ENCODE peak calls at places on chromosomes 3 and 15, in six cellular contexts. G is testis; Q is upper lobe of right lung; B is CD8-positive, alpha-beta T cell; U is BE2C; I is NT2/D1. M is an unnamed sample.

GRCh38 chr15:61169275-61169903 is 59.7 kb downstream of the RORA start:
- DNase-seq in U (no peak), Q (no peak), B (no peak), I (no peak), G (no peak), M (no peak)

GRCh38 chr3:126135056-126135397 is 45.4 kb downstream of the ALDH1L1 start:
- DNase-seq in Q (no peak), I (no peak), U (no peak), B (no peak), G (peak; percentile 7), M (peak; percentile 49)

GRCh38 chr3:61417352-61417751 is 144.0 kb upstream of the PTPRG start:
- DNase-seq in Q (no peak), I (no peak), G (no peak), U (no peak), B (no peak), M (no peak)

GRCh38 chr3:192802957-192803899 is 75.9 kb upstream of the FGF12 start:
- DNase-seq in Q (no peak), U (no peak), G (no peak), I (peak; percentile 36), B (no peak), M (no peak)

GRCh38 chr3:196048922-196049566 is 32.8 kb downstream of the TFRC start:
- DNase-seq in G (no peak), Q (no peak), B (no peak), I (no peak), U (no peak), M (no peak)

GRCh38 chr3:69925506-69925905 is 74.0 kb upstream of the SAMMSON start:
- DNase-seq in Q (no peak), G (peak; percentile 16), B (no peak), I (no peak), U (no peak), M (no peak)

GRCh38 chr15:69086427-69087205 is 72.1 kb downstream of the NOX5 start:
- DNase-seq in Q (no peak), G (no peak), B (no peak), I (peak; percentile 91), U (no peak), M (no peak)

GRCh38 chr3:170689218-170689874 is 103.5 kb upstream of the SLC7A14 start:
- DNase-seq in G (no peak), B (no peak), I (peak; percentile 74), Q (peak; percentile 67), U (no peak), M (no peak)

GRCh38 chr3:98038241-98038640 is 3.1 kb upstream of the GABRR3 start:
- DNase-seq in I (no peak), G (no peak), B (no peak), Q (no peak), U (no peak), M (no peak)

GRCh38 chr15:63504247-63504978 is at the start of gene USP3:
- DNase-seq in B (peak; percentile 92), G (peak; percentile 94), I (peak; percentile 95), U (peak; percentile 94), Q (peak; percentile 97), M (peak; percentile 98)

GRCh38 chr15:64703632-64703959 is 71.8 kb downstream of the RBPMS2 start:
- DNase-seq in B (no peak), I (no peak), Q (no peak), U (no peak), G (no peak), M (no peak)

GRCh38 chr3:42513121-42513520 is 10.7 kb downstream of the VIPR1 start:
- DNase-seq in U (no peak), I (no peak), B (no peak), Q (no peak), G (no peak), M (no peak)
- H3K4me1 ChIP-seq in U (no peaks in the 10 kb centered on the region), I (no peaks in the 10 kb centered on the region), B (peaks cover 30% of the 10 kb centered on the region), Q (peaks cover 14% of the 10 kb centered on the region), G (no peaks in the 10 kb centered on the region), M (no peaks in the 10 kb centered on the region)

DNA sequence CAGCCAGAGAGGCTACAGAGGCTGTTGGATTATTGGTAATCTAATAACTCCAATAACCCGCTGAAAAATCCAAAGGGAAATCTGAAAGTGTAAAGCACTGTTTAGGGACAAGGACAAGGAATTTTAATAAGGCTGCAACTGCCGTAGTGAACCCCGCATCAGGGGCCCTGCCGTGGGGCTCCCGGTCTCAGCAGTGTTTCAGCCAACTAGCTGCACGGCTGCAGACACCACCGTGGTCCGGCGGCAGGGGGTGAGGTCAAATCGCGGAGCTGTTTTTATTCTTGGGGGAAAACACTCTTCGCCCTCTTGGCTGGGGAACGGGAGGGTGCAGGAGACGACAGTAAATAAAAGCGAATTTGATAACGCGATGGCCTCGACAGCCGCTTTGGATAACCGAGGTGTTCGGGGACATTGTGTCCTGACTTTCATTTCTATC is 6.1 kb downstream of the BCL6 start:
- DNase-seq in Q (no peak), U (no peak), I (no peak), G (peak; percentile 44), B (peak; percentile 37), M (no peak)
- H3K4me1 ChIP-seq in Q (peaks cover 23% of the 10 kb centered on the region), U (no peaks in the 10 kb centered on the region), I (no peaks in the 10 kb centered on the region), G (peaks cover 31% of the 10 kb centered on the region), B (peaks cover 15% of the 10 kb centered on the region), M (peaks cover 76% of the 10 kb centered on the region)

GRCh38 chr15:57551717-57552677 is 39.7 kb upstream of the MYZAP start:
- DNase-seq in U (no peak), Q (no peak), I (peak; percentile 85), B (no peak), G (no peak), M (no peak)
- H3K4me1 ChIP-seq in U (peaks cover 14% of the 10 kb centered on the region), Q (peaks cover 31% of the 10 kb centered on the region), I (peaks cover 12% of the 10 kb centered on the region), B (no peaks in the 10 kb centered on the region), G (peaks cover 8% of the 10 kb centered on the region), M (peaks cover 10% of the 10 kb centered on the region)

GRCh38 chr15:39670687-39671086 is 89.8 kb downstream of the THBS1 start:
- DNase-seq in U (no peak), I (no peak), G (no peak), Q (no peak), B (no peak), M (no peak)
- H3K4me1 ChIP-seq in U (no peaks in the 10 kb centered on the region), I (no peaks in the 10 kb centered on the region), G (no peaks in the 10 kb centered on the region), Q (no peaks in the 10 kb centered on the region), B (no peaks in the 10 kb centered on the region), M (peaks cover 33% of the 10 kb centered on the region)

GRCh38 chr15:77418341-77419049 is 1.4 kb downstream of the PEAK1 start:
- DNase-seq in I (no peak), B (no peak), G (no peak), U (no peak), Q (no peak), M (no peak)

GRCh38 chr15:77415450-77416448 is 4.2 kb downstream of the PEAK1 start:
- DNase-seq in G (no peak), I (no peak), B (no peak), Q (no peak), U (no peak), M (no peak)

GRCh38 chr15:77417642-77418041 is 2.3 kb downstream of the PEAK1 start:
- DNase-seq in Q (no peak), B (no peak), U (no peak), G (no peak), I (no peak), M (no peak)

GRCh38 chr15:77414781-77415442 is 5.0 kb downstream of the PEAK1 start:
- DNase-seq in G (no peak), U (no peak), Q (no peak), I (no peak), B (no peak), M (no peak)

DNA sequence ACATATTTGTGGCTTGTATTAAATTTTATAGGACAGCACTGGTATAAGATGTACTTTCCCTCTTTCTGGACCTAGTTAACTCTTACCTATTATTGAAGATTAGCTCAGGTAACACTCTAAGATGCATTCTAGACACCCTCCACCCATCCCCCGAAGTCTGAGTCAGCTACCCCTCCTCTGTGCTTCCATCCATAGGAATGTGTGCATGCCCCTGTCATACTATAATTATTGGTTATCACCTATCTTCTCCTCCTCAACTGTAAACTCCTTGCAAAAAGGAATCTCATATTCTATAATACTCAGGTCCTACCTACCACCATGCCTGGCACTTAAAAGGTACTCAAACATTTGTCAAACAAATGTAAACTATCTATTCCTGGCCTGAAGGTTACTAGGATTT is 3.0 kb downstream of the PEAK1 start:
- DNase-seq in Q (no peak), U (no peak), B (no peak), I (no peak), G (no peak), M (no peak)
- H3K4me1 ChIP-seq in Q (peaks cover 50% of the 10 kb centered on the region), U (no peaks in the 10 kb centered on the region), B (peaks cover 15% of the 10 kb centered on the region), I (peaks cover 2% of the 10 kb centered on the region), G (peaks cover 16% of the 10 kb centered on the region), M (peaks cover 25% of the 10 kb centered on the region)

GRCh38 chr3:186614597-186615483 is 2.0 kb downstream of the AHSG start:
- DNase-seq in B (peak; percentile 76), G (peak; percentile 85), Q (peak; percentile 71), U (peak; percentile 70), I (peak; percentile 81), M (peak; percentile 77)
- H3K4me1 ChIP-seq in B (peaks cover 17% of the 10 kb centered on the region), G (no peaks in the 10 kb centered on the region), Q (no peaks in the 10 kb centered on the region), U (no peaks in the 10 kb centered on the region), I (peaks cover 4% of the 10 kb centered on the region), M (peaks cover 8% of the 10 kb centered on the region)

GRCh38 chr15:78405336-78405924 is 32.6 kb upstream of the IREB2 start:
- DNase-seq in B (no peak), G (no peak), I (no peak), Q (no peak), U (no peak), M (no peak)
- H3K4me1 ChIP-seq in B (no peaks in the 10 kb centered on the region), G (no peaks in the 10 kb centered on the region), I (peaks cover 7% of the 10 kb centered on the region), Q (no peaks in the 10 kb centered on the region), U (peaks cover 10% of the 10 kb centered on the region), M (no peaks in the 10 kb centered on the region)

DNA sequence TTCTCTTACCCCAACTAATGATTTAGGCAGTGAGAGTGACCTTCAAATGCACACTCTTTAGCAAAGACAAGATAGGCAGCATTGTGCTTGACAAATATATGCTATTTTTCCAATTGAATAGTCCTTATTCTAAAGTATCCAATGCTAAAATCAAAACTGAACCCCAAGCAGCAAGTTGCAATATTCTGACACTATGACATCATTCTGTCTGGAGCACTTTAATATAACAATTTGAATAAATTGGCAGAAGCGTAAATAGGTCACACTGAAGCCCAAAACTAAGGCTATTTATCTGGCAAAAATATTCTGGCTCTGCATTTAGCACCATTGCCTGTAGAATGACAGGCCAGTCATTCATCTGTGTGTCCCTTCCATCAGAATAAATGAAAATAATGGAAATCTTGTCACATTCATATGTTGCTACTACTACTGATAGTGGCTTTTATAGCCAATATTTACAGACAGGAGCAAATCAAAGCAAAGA is 2.9 kb downstream of the CBLB start:
- DNase-seq in I (no peak), B (no peak), U (no peak), Q (no peak), G (no peak), M (no peak)
- H3K4me1 ChIP-seq in I (no peaks in the 10 kb centered on the region), B (peaks cover 62% of the 10 kb centered on the region), U (peaks cover 11% of the 10 kb centered on the region), Q (peaks cover 23% of the 10 kb centered on the region), G (peaks cover 21% of the 10 kb centered on the region), M (peaks cover 61% of the 10 kb centered on the region)

GRCh38 chr3:58334013-58334321 is 1.3 kb downstream of the PXK start:
- DNase-seq in U (no peak), Q (no peak), I (no peak), G (no peak), B (no peak), M (no peak)
- H3K4me1 ChIP-seq in U (no peaks in the 10 kb centered on the region), Q (peaks cover 30% of the 10 kb centered on the region), I (no peaks in the 10 kb centered on the region), G (peaks cover 10% of the 10 kb centered on the region), B (peaks cover 29% of the 10 kb centered on the region), M (peaks cover 31% of the 10 kb centered on the region)

M was measured in sigmoid colon.